ENCODE peak calls at places on chromosomes 6 and 20, in six cellular contexts. B is HepG2, E is GM12878, U is H1, C is K562, L is GM12892. G is an unnamed sample.

GRCh38 chr6:150334790-150335783 is 33.7 kb upstream of the IYD start:
- DNase-seq in C (peak; percentile 84), B (peak; percentile 52), E (no peak), U (no peak), L (peak; percentile 15), G (peak; percentile 25)

GRCh38 chr20:57773059-57773815 is 63.4 kb upstream of the PMEPA1 start:
- DNase-seq in L (no peak), E (no peak), C (no peak), B (no peak), U (no peak), G (no peak)

GRCh38 chr6:152295346-152295745 is 341.8 kb downstream of the SYNE1 start:
- DNase-seq in B (no peak), L (no peak), E (no peak), U (no peak), C (no peak), G (no peak)

GRCh38 chr6:41697902-41698349 is 37.5 kb downstream of the TFEB start:
- DNase-seq in B (no peak), L (no peak), C (no peak), E (no peak), U (no peak), G (no peak)

GRCh38 chr20:10653593-10654288 is 20.1 kb downstream of the JAG1 start:
- DNase-seq in U (no peak), E (peak; percentile 50), L (no peak), C (no peak), B (no peak), G (no peak)

GRCh38 chr6:104525677-104526322 is 333.9 kb downstream of the HACE1 start:
- DNase-seq in C (peak; percentile 88), E (peak; percentile 17), B (peak; percentile 77), U (peak; percentile 80), L (peak; percentile 13), G (peak; percentile 25)

GRCh38 chr6:47413752-47414516 is 63.7 kb upstream of the CD2AP start:
- DNase-seq in E (peak; percentile 60), C (peak; percentile 85), L (no peak), B (peak; percentile 64), U (no peak), G (peak; percentile 22)

GRCh38 chr6:89589297-89590074 is 49.1 kb downstream of the LYRM2 start:
- DNase-seq in B (no peak), C (no peak), U (no peak), E (no peak), L (no peak), G (no peak)

GRCh38 chr20:408843-409696 is 971 bp downstream of the RBCK1 start:
- DNase-seq in L (no peak), C (peak; percentile 18), U (no peak), B (no peak), E (no peak), G (no peak)

GRCh38 chr6:140050232-140050995 is 676.0 kb upstream of the CITED2 start:
- DNase-seq in C (no peak), L (no peak), E (no peak), U (no peak), B (peak; percentile 23), G (no peak)

GRCh38 chr6:111087871-111088667 is 766 bp downstream of the SLC16A10 start:
- DNase-seq in C (no peak), B (peak; percentile 63), E (no peak), L (no peak), U (peak; percentile 70), G (no peak)

GRCh38 chr6:112309244-112309643 is 37.9 kb upstream of the RFPL4B start:
- DNase-seq in U (no peak), C (no peak), E (no peak), B (no peak), L (no peak), G (no peak)

GRCh38 chr6:11460837-11461661 is 76.5 kb upstream of the TMEM170B start:
- DNase-seq in L (no peak), E (peak; percentile 84), U (no peak), C (no peak), B (no peak), G (no peak)

GRCh38 chr20:62688083-62688482 is 20.6 kb upstream of the NTSR1 start:
- DNase-seq in U (no peak), B (no peak), L (no peak), C (no peak), E (no peak), G (no peak)

GRCh38 chr6:52566853-52567279 is 10.0 kb downstream of the TRAM2 start:
- DNase-seq in E (no peak), U (no peak), B (peak; percentile 58), L (no peak), C (no peak), G (no peak)

GRCh38 chr20:19913927-19914614 is 103.1 kb upstream of the NAA20 start:
- DNase-seq in B (peak; percentile 47), L (no peak), C (no peak), E (peak; percentile 48), U (no peak), G (no peak)

GRCh38 chr20:53942973-53943372 is 127.4 kb downstream of the BCAS1 start:
- DNase-seq in L (no peak), C (no peak), B (peak; percentile 62), E (no peak), U (peak; percentile 41), G (no peak)
- TF ChIP-seq POLR2A in L (no peak), C (no peak), B (no peak), E (no peak), U (no peak), G (no peak)

DNA sequence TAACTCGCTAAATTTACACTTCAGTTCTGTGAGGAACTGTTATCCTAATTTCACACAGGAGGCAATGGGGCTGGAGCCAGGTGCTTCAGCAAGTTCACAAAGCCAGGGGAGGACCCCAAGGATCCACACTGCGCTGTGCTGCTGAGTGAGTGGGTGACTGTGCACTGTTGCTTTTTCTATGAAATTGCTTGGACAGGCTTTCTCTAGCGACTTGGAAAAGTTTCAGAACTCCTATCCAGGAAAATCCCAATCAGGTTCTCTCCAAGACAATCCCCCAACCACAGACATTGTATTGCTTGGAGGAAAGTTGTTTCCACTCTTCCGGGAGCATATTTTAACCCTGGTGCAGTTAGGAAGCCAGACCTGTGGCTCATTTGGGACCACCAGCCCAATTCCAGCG is 175.9 kb upstream of the CST7 start:
- DNase-seq in L (no peak), C (no peak), B (no peak), U (no peak), E (no peak), G (no peak)
- TF ChIP-seq TAF1 in L (no peak), C (no peak), B (no peak), U (no peak), E (no peak), G (no peak)

GRCh38 chr6:138543648-138544047 is 44.4 kb upstream of the NHSL1 start:
- DNase-seq in E (no peak), B (peak; percentile 96), L (no peak), C (no peak), U (no peak), G (no peak)

GRCh38 chr6:138546733-138547185 is 47.5 kb upstream of the NHSL1 start:
- DNase-seq in B (peak; percentile 67), L (no peak), U (no peak), E (no peak), C (no peak), G (no peak)

GRCh38 chr6:138541793-138542481 is 42.6 kb upstream of the NHSL1 start:
- DNase-seq in E (no peak), B (no peak), U (no peak), C (no peak), L (no peak), G (no peak)

GRCh38 chr6:138544521-138544920 is 45.2 kb upstream of the NHSL1 start:
- DNase-seq in U (no peak), C (no peak), L (no peak), E (no peak), B (no peak), G (no peak)

DNA sequence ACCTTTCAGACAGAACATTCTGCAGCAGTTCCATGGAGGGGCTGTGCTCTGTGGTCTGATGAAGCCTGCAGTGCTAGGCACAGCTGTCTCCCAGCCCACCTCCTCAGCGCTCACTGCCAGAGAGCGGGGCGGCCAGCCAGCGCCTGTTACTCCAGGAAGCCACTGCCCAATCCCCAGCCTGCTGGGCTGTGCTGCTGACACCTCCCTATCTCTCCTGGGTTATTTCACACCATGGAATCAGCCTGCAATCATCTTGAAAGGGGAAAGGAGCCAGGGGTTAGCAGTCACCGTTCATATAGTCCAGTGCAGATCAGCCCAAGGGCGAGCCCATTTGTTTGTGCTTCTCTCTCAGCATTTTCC is 46.3 kb upstream of the NHSL1 start:
- DNase-seq in L (no peak), C (no peak), B (no peak), U (peak; percentile 67), E (no peak), G (no peak)
- TF ChIP-seq POLR2A in L (no peak), C (no peak), B (no peak), U (peak; percentile 23), E (no peak), G (no peak)

GRCh38 chr6:37699138-37699766 is 1.6 kb upstream of the MDGA1 start:
- DNase-seq in U (no peak), L (no peak), E (no peak), C (peak; percentile 62), B (no peak), G (no peak)
- TF ChIP-seq TAF1 in U (no peak), L (no peak), E (no peak), C (no peak), B (no peak), G (no peak)

GRCh38 chr20:53598140-53599038 is 4.8 kb upstream of the ZNF217 start:
- DNase-seq in C (no peak), L (no peak), E (no peak), U (peak; percentile 40), B (no peak), G (no peak)

GRCh38 chr20:53599039-53599362 is 5.4 kb upstream of the ZNF217 start:
- DNase-seq in C (no peak), B (no peak), L (no peak), U (no peak), E (no peak), G (no peak)

GRCh38 chr20:53599378-53599777 is 5.7 kb upstream of the ZNF217 start:
- DNase-seq in C (no peak), B (no peak), E (no peak), L (no peak), U (peak; percentile 46), G (no peak)

GRCh38 chr20:53597085-53597482 is 3.4 kb upstream of the ZNF217 start:
- DNase-seq in C (no peak), U (peak; percentile 27), E (no peak), B (peak; percentile 53), L (no peak), G (no peak)

GRCh38 chr20:53597521-53598120 is 4.0 kb upstream of the ZNF217 start:
- DNase-seq in U (no peak), E (no peak), L (no peak), B (no peak), C (no peak), G (no peak)
- TF ChIP-seq POLR2A in U (no peak), E (no peak), L (no peak), B (no peak), C (no peak), G (no peak)